ENCODE peak calls at places on chromosome 7, in seven cellular contexts. M, V, D, S, U, T and I are unnamed samples. For H3K4me1, the result is how much of the 10 kb centered on the place peaks cover.

GRCh38 chr7:2045559-2046405 is 187.0 kb downstream of the MAD1L1 start:
- DNase-seq in M (peak), V (no peak), D (no peak), S (peak), U (peak), T (no peak), I (peak)

GRCh38 chr7:130912910-130913720 is 179.1 kb upstream of the KLF14 start:
- DNase-seq in M (no peak), V (peak), D (peak), S (no peak), U (peak), T (peak), I (peak)

GRCh38 chr7:141737118-141737835 is 881 bp upstream of the SSBP1 start:
- DNase-seq in M (no peak), V (no peak), D (no peak), S (peak), U (no peak), T (no peak), I (peak)

GRCh38 chr7:117667456-117667855 is 187.6 kb downstream of the CFTR start:
- DNase-seq in M (no peak), V (no peak), D (no peak), S (no peak), U (no peak), T (peak), I (no peak)

GRCh38 chr7:102892631-102893278 is 20.0 kb upstream of the LRRC17 start:
- DNase-seq in M (no peak), V (no peak), D (no peak), S (no peak), U (no peak), T (no peak), I (no peak)

GRCh38 chr7:88218428-88218745 is 1.5 kb downstream of the SRI start:
- DNase-seq in M (no peak), V (no peak), D (no peak), S (no peak), U (no peak), T (no peak), I (no peak)

GRCh38 chr7:17680026-17680425 is 260.3 kb downstream of the SNX13 start:
- DNase-seq in M (no peak), V (no peak), D (peak), S (no peak), U (peak), T (peak), I (no peak)

GRCh38 chr7:112288301-112288700 is 81.8 kb downstream of the ZNF277 start:
- DNase-seq in M (no peak), V (no peak), D (no peak), S (no peak), U (no peak), T (no peak), I (no peak)

GRCh38 chr7:143359769-143360168 is 2.7 kb downstream of the FAM131B start:
- DNase-seq in M (no peak), V (no peak), D (no peak), S (no peak), U (no peak), T (no peak), I (no peak)

GRCh38 chr7:143363011-143363937 is 761 bp upstream of the FAM131B start:
- DNase-seq in M (no peak), V (no peak), D (no peak), S (no peak), U (no peak), T (no peak), I (peak)

GRCh38 chr7:143362126-143362961 is at the start of gene FAM131B:
- DNase-seq in M (no peak), V (no peak), D (no peak), S (peak), U (no peak), T (no peak), I (peak)

GRCh38 chr7:143361552-143362125 is 874 bp downstream of the FAM131B start:
- DNase-seq in M (no peak), V (no peak), D (no peak), S (no peak), U (no peak), T (no peak), I (no peak)

GRCh38 chr7:143360788-143361551 is 1.5 kb downstream of the FAM131B start:
- DNase-seq in M (no peak), V (no peak), D (no peak), S (peak), U (no peak), T (no peak), I (peak)
- H3K4me3 ChIP-seq in M (no peak), V (no peak), D (no peak), S (peak), U (no peak), T (no peak), I (peak)

GRCh38 chr7:55054252-55054651 is 35.4 kb downstream of the EGFR start:
- DNase-seq in M (no peak), V (no peak), D (no peak), S (no peak), U (no peak), T (no peak), I (no peak)
- TF ChIP-seq CTCF in M (no peak), V (peak), D (no peak), S (no peak), U (no peak), T (no peak), I (no peak)

GRCh38 chr7:98248156-98248555 is 3.9 kb downstream of the TECPR1 start:
- DNase-seq in M (no peak), V (no peak), D (no peak), S (peak), U (no peak), T (no peak), I (no peak)
- H3K4me1 ChIP-seq in M (under half), V (under half), D (under half), S (under half), U (half or more), T (under half), I (under half)

DNA sequence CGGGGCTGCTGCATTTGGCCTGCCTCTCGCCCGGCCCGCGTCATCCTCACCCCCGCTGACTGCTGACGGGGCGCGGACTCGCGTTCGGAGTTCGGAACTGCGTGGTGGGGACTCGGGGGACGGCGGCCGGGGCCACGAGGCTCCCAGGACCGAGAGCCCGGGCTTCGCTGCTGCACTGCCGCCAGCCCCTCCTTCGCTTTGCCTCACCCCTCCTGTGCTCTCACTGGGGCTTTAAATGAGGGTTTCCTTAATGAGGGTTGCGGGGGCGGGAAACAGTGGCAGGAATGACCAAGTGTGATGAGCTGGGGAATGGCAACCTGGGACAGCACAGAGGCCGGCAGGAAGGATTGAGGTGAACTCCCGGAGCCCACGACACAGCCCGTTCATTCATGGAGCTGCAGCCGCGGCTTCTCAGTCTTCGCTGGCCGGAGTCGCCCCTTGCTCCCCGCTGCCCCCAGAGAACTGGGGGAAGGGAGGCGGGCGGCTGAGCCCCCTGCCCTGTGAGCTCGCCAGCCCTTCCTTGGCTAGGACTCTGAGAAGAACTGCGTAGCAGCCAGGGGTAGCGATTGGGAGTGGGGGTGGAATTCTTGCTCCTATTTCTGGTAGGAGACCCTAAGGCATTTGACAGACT is 1.5 kb upstream of the LRRC4 start:
- DNase-seq in M (no peak), V (no peak), D (peak), S (no peak), U (peak), T (peak), I (no peak)
- H3K4me3 ChIP-seq in M (no peak), V (no peak), D (peak), S (peak), U (peak), T (peak), I (no peak)

DNA sequence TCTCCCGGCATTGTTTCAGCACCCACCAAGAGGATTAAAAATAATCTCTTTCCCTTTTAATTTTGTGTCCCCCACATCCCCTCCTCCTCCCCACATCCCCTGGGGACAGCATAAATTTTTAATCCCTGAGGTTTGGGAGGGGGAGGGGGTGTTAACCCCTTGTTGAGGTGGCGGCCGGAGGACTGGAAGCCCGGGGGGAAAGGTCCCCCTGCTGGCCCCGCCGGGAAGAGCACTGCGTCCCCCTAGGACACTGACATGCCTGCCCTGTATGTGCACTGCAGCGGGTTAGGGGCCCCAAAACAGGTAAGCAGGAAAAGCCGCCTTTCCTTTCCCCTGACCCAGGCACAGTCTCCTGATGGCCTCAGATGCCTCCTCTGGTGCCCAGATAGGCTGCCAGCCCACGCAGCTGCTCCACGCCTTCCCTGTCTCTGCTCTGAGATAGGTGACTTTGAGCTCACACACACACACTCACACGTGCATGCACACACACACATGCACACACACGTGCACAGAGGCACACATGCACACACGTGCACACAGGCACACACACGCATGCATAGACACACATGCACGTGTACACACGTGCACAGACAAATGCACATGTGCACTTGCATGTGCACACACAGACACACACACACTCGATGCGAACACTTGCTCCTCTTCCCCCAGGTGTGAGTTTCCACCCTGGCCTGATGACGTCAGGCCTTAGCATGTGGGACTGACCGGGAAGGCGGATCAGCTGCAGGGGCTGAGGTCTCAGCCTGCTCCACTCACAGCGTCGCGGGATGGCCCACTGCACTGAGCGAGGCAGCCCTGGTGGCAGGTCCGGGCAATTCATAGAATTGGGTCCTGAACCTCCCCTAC is 12.3 kb downstream of the CNPY1 start:
- DNase-seq in M (no peak), V (no peak), D (no peak), S (peak), U (peak), T (no peak), I (peak)
- TF ChIP-seq CTCF in M (no peak), V (peak), D (peak), S (peak), U (peak), T (peak), I (peak)

GRCh38 chr7:116571552-116571951 is 46.7 kb downstream of the CAV1 start:
- DNase-seq in M (no peak), V (no peak), D (no peak), S (no peak), U (no peak), T (no peak), I (no peak)

GRCh38 chr7:116572036-116572435 is 47.2 kb downstream of the CAV1 start:
- DNase-seq in M (no peak), V (no peak), D (no peak), S (no peak), U (no peak), T (no peak), I (no peak)

GRCh38 chr7:116574025-116574822 is 49.4 kb downstream of the CAV1 start:
- DNase-seq in M (no peak), V (no peak), D (no peak), S (no peak), U (no peak), T (no peak), I (no peak)

GRCh38 chr7:116575853-116576252 is 51.0 kb downstream of the CAV1 start:
- DNase-seq in M (no peak), V (no peak), D (no peak), S (no peak), U (no peak), T (no peak), I (no peak)

DNA sequence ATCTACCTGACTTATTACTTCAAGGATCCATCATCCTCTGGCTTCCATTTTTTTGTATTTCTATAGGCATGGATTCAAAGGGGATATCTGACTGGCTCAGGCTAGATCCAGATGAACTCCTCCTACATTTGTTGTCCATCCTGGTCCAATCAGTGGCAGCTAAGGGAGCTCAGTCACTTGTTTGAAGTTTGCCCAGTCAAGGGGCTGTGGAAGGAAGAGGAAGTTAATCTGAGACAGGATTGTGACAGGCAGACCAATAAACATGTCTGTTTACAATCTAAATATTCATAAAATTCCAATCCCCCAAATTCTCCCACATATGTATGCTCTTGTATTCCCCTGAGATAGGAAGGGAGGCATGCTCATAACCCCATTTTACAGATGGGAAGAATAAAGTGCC is 48.7 kb downstream of the CAV1 start:
- DNase-seq in M (no peak), V (no peak), D (no peak), S (no peak), U (no peak), T (no peak), I (no peak)
- H3K4me1 ChIP-seq in M (under half), V (under half), D (under half), S (half or more), U (under half), T (under half), I (under half)

DNA sequence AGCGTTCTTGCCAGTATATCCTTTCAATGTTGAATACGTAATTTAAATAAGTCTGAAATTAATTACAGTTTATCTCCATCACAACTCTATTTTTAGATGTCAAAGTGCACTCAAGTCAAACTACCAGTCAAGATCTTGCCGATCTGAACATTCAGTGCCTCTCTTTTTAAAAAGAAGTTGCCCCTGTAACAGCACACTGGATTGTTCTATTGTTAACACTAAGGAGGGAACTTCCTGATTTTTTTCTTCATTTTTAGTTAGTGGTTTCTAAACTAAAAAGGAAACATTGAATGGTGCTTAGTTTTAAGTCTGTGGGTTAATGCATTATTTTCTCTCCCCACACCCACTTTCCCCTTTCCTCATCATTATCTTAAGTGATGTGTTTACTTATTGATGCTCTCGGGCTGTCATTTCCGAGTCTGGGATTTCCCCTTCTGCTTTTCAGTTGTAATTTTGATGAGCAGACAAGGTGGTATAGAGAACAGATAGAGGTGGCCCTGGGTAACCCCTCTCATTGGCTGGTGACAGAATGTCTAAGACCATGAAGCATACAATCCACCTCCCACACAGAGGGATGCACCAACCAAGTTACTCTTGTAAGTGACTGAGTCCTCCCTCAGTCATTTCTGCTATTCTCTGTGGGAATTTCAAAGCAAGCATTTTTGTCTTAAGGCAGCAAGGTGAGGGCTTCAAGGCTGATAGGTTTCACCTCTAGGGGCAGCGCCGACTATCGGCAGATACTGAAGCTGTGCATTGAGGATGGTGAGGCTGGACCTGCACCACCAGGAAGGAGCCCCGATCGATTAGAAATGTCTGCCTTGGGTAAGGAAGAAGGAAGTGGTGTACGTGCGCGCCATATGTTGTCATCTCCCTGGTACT is 49.4 kb downstream of the CHN2 start:
- DNase-seq in M (no peak), V (no peak), D (no peak), S (no peak), U (no peak), T (no peak), I (peak)
- H3K4me3 ChIP-seq in M (no peak), V (no peak), D (no peak), S (no peak), U (no peak), T (no peak), I (no peak)